ENCODE peak calls at places on chromosome 19, in nine cellular contexts. E is NCI-H2029 treated with DMSO at 0.1 percent for 48 hours; O is NCI-H774; Y is activated naive CD8-positive, alpha-beta T cell treated with anti-CD3 and anti-CD28 coated beads, Interleukin-2, amount 50 U/mL, for 24 hours; Q is left cardiac atrium; R is ovary; L is heart right ventricle; H is endothelial cell; X is activated T-cell treated with anti-CD3 and anti-CD28 coated beads, Interleukin-2, amount 50 U/mL, for 48 hours. P is an unnamed sample.

GRCh38 chr19:16347706-16348105 is 23.1 kb downstream of the KLF2 start:
- DNase-seq in E (no peak), O (no peak), L (no peak), R (no peak), Y (no peak), H (no peak), Q (no peak), X (no peak), P (no peak)

GRCh38 chr19:27744926-27745844 is 1467.8 kb downstream of the UQCRFS1 start:
- DNase-seq in X (no peak), Q (no peak), Y (no peak), H (no peak), L (no peak), O (no peak), E (no peak), R (no peak), P (peak; percentile 22)

GRCh38 chr19:28466107-28467045 is 746.6 kb downstream of the UQCRFS1 start:
- DNase-seq in O (peak; percentile 57), E (peak; percentile 57), H (peak; percentile 78), R (no peak), Q (peak; percentile 58), X (peak; percentile 75), L (peak; percentile 58), Y (peak; percentile 74), P (peak; percentile 76)

GRCh38 chr19:15702590-15702930 is 25.3 kb upstream of the OR10H2 start:
- DNase-seq in X (peak; percentile 28), Y (peak; percentile 21), Q (peak; percentile 81), H (no peak), O (peak; percentile 72), L (peak; percentile 83), R (peak; percentile 52), E (peak; percentile 94), P (no peak)

GRCh38 chr19:7480222-7480974 is 8.4 kb downstream of the PEX11G start:
- DNase-seq in Y (no peak), L (no peak), O (no peak), H (no peak), E (no peak), R (no peak), X (no peak), Q (no peak), P (no peak)

GRCh38 chr19:11446652-11447301 is 11.3 kb downstream of the PRKCSH start:
- DNase-seq in Q (peak; percentile 59), Y (peak; percentile 60), X (peak; percentile 64), R (peak; percentile 56), E (no peak), O (no peak), L (peak; percentile 39), H (peak; percentile 82), P (no peak)

GRCh38 chr19:2113436-2114211 is 16.9 kb downstream of the IZUMO4 start:
- DNase-seq in O (no peak), Y (no peak), R (no peak), E (no peak), X (no peak), Q (no peak), H (no peak), L (no peak), P (no peak)

GRCh38 chr19:2478756-2479555 is 3.0 kb downstream of the GADD45B start:
- DNase-seq in Q (peak; percentile 88), E (no peak), H (no peak), Y (peak; percentile 80), O (no peak), R (peak; percentile 82), L (peak; percentile 87), X (peak; percentile 74), P (no peak)

GRCh38 chr19:50777261-50777660 is 7.0 kb downstream of the GPR32 start:
- DNase-seq in Q (no peak), H (no peak), O (no peak), X (no peak), R (no peak), L (no peak), Y (no peak), E (no peak), P (no peak)

GRCh38 chr19:2083174-2083854 is 12.8 kb downstream of the MOB3A start:
- DNase-seq in L (peak; percentile 50), E (no peak), H (no peak), Q (peak; percentile 52), R (no peak), X (peak; percentile 77), Y (peak; percentile 64), O (peak; percentile 25), P (no peak)

GRCh38 chr19:11288349-11288748 is 7.6 kb upstream of the TSPAN16 start:
- DNase-seq in H (no peak), X (no peak), O (no peak), R (no peak), Q (no peak), L (no peak), Y (no peak), E (no peak), P (no peak)

GRCh38 chr19:21604941-21605548 is 99.6 kb downstream of the ZNF429 start:
- DNase-seq in L (peak; percentile 47), X (no peak), Q (no peak), Y (no peak), O (peak; percentile 35), R (no peak), E (no peak), H (no peak), P (no peak)

GRCh38 chr19:970695-971094 is 13.4 kb upstream of the WDR18 start:
- DNase-seq in X (no peak), Q (no peak), E (no peak), H (no peak), O (no peak), L (no peak), R (no peak), Y (peak; percentile 31), P (no peak)

GRCh38 chr19:38736036-38736412 is 8.2 kb downstream of the CAPN12 start:
- DNase-seq in H (peak; percentile 47), L (peak; percentile 29), X (peak; percentile 77), E (no peak), Q (peak; percentile 59), R (peak; percentile 65), Y (peak; percentile 64), O (peak; percentile 34), P (no peak)

GRCh38 chr19:39296055-39296645 is at the start of gene IFNL1:
- DNase-seq in H (no peak), L (no peak), R (no peak), Y (no peak), Q (no peak), O (no peak), X (no peak), E (no peak), P (no peak)